ENCODE peak calls at places on chromosome 6, in seven cellular contexts. One of them, this sample, is unnamed.

GRCh38 chr6:122726649-122727048 is 52.9 kb upstream of the FABP7 start:
- DNase-seq in AG04449: no peak
- DNase-seq in posterior vena cava: no peak
- DNase-seq in amniotic stem cell: no peak
- DNase-seq in EL: peak
- DNase-seq in NCI-H1694 treated with DMSO at 0.1 percent for 48 hours: no peak
- DNase-seq in tibial artery: no peak
- DNase-seq in this sample: no peak

GRCh38 chr6:79630883-79631799 is at the start of gene SH3BGRL2:
- DNase-seq in AG04449: no peak
- DNase-seq in posterior vena cava: peak
- DNase-seq in amniotic stem cell: peak
- DNase-seq in EL: peak
- DNase-seq in NCI-H1694 treated with DMSO at 0.1 percent for 48 hours: peak
- DNase-seq in tibial artery: peak
- DNase-seq in this sample: peak

GRCh38 chr6:125050663-125051318 is 88.6 kb downstream of the RNF217 start:
- DNase-seq in AG04449: no peak
- DNase-seq in posterior vena cava: no peak
- DNase-seq in amniotic stem cell: no peak
- DNase-seq in EL: no peak
- DNase-seq in NCI-H1694 treated with DMSO at 0.1 percent for 48 hours: no peak
- DNase-seq in tibial artery: no peak
- DNase-seq in this sample: no peak

GRCh38 chr6:129678463-129678862 is 31.5 kb downstream of the ARHGAP18 start:
- DNase-seq in AG04449: no peak
- DNase-seq in posterior vena cava: no peak
- DNase-seq in amniotic stem cell: no peak
- DNase-seq in EL: no peak
- DNase-seq in NCI-H1694 treated with DMSO at 0.1 percent for 48 hours: no peak
- DNase-seq in tibial artery: no peak
- DNase-seq in this sample: no peak

GRCh38 chr6:156398371-156398770 is 378.8 kb upstream of the ARID1B start:
- DNase-seq in AG04449: no peak
- DNase-seq in posterior vena cava: no peak
- DNase-seq in amniotic stem cell: no peak
- DNase-seq in EL: no peak
- DNase-seq in NCI-H1694 treated with DMSO at 0.1 percent for 48 hours: no peak
- DNase-seq in tibial artery: no peak
- DNase-seq in this sample: no peak

GRCh38 chr6:131382646-131383045 is 190.4 kb upstream of the ARG1 start:
- DNase-seq in AG04449: no peak
- DNase-seq in posterior vena cava: no peak
- DNase-seq in amniotic stem cell: no peak
- DNase-seq in EL: no peak
- DNase-seq in NCI-H1694 treated with DMSO at 0.1 percent for 48 hours: no peak
- DNase-seq in tibial artery: no peak
- DNase-seq in this sample: no peak

GRCh38 chr6:22807818-22808217 is 238.5 kb downstream of the HDGFL1 start:
- DNase-seq in AG04449: no peak
- DNase-seq in posterior vena cava: no peak
- DNase-seq in amniotic stem cell: no peak
- DNase-seq in EL: no peak
- DNase-seq in NCI-H1694 treated with DMSO at 0.1 percent for 48 hours: no peak
- DNase-seq in tibial artery: no peak
- DNase-seq in this sample: no peak

GRCh38 chr6:25094726-25095125 is 159.0 kb upstream of the RIPOR2 start:
- DNase-seq in AG04449: no peak
- DNase-seq in posterior vena cava: no peak
- DNase-seq in amniotic stem cell: no peak
- DNase-seq in EL: no peak
- DNase-seq in NCI-H1694 treated with DMSO at 0.1 percent for 48 hours: no peak
- DNase-seq in tibial artery: no peak
- DNase-seq in this sample: no peak

GRCh38 chr6:105432797-105433196 is 29.9 kb upstream of the PREP start:
- DNase-seq in AG04449: peak
- DNase-seq in posterior vena cava: no peak
- DNase-seq in amniotic stem cell: peak
- DNase-seq in EL: peak
- DNase-seq in NCI-H1694 treated with DMSO at 0.1 percent for 48 hours: no peak
- DNase-seq in tibial artery: no peak
- DNase-seq in this sample: peak